ENCODE peak calls at places on chromosome 19, in four cellular contexts. S is aorta, Q is adrenal gland, U is astrocyte. Y is an unnamed sample. For H3K36me3 and H3K4me1, the result is how much of the 10 kb centered on the place peaks cover.

GRCh38 chr19:35545855-35546381 is 492 bp downstream of the TMEM147 start:
- DNase-seq in S (peak), Q (peak), U (no peak), Y (peak)

GRCh38 chr19:33883869-33884519 is 87.3 kb downstream of the KCTD15 start:
- DNase-seq in S (peak), Q (peak), U (no peak), Y (no peak)

GRCh38 chr19:32711747-32712146 is 7.8 kb upstream of the TDRD12 start:
- DNase-seq in S (no peak), U (no peak), Q (no peak), Y (no peak)

GRCh38 chr19:7975037-7975436 is 30.4 kb downstream of the ELAVL1 start:
- DNase-seq in Q (peak), U (no peak), S (no peak), Y (no peak)

GRCh38 chr19:10431943-10432735 is 11.8 kb downstream of the PDE4A start:
- DNase-seq in U (no peak), S (peak), Q (peak), Y (peak)

GRCh38 chr19:29247912-29248311 is 35.0 kb upstream of the UQCRFS1 start:
- DNase-seq in S (no peak), Q (no peak), U (no peak), Y (no peak)

GRCh38 chr19:14682084-14682483 is 7.4 kb upstream of the ADGRE3 start:
- DNase-seq in U (no peak), S (no peak), Q (no peak), Y (no peak)

GRCh38 chr19:37719111-37719926 is at the start of gene ZNF607:
- DNase-seq in S (peak), U (peak), Q (peak), Y (peak)

GRCh38 chr19:33689138-33689746 is 67.5 kb downstream of the CHST8 start:
- DNase-seq in S (peak), U (no peak), Q (no peak), Y (no peak)

GRCh38 chr19:42254083-42254849 is 662 bp downstream of the ERF start:
- DNase-seq in S (peak), U (no peak), Q (peak), Y (peak)

GRCh38 chr19:58181902-58182576 is 822 bp upstream of the ZNF274 start:
- DNase-seq in Q (peak), S (no peak), U (no peak), Y (peak)

GRCh38 chr19:16599655-16600346 is 27.6 kb upstream of the SLC35E1 start:
- DNase-seq in U (no peak), Q (no peak), S (no peak), Y (no peak)

GRCh38 chr19:11556634-11557420 is 2.2 kb downstream of the ELOF1 start:
- DNase-seq in S (no peak), U (no peak), Q (no peak), Y (no peak)

GRCh38 chr19:6674868-6675305 is 4.9 kb upstream of the TNFSF14 start:
- DNase-seq in U (peak), Q (peak), S (peak), Y (peak)

GRCh38 chr19:6963259-6963852 is 57.9 kb downstream of the MBD3L2B start:
- DNase-seq in S (no peak), Q (no peak), U (no peak), Y (no peak)

DNA sequence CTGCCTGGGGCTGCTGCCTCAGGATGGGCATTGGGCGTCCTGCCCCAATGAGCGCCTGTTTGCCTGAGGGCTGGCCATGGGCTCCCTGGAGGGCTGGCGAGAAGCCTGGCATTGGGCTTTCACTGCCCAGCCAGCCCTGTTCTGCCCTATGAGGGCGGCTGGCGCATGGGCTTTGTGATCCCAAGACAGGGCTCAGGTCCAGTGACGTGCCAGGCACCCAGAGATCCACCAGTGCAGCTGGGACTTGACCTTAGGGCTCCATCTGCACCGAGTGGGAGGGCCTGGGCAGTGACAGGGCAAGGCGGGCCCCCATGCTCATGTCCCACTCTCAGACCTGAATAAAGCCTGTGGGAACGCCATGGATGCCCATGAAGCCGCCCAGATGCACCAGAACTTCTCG is 34.3 kb downstream of the MAU2 start:
- DNase-seq in Q (no peak), S (no peak), U (no peak), Y (no peak)
- H3K36me3 ChIP-seq in Q (under half), S (under half), U (under half), Y (under half)

GRCh38 chr19:30442715-30443114 is 70.5 kb downstream of the ZNF536 start:
- DNase-seq in Q (no peak), S (no peak), U (no peak), Y (no peak)
- H3K4me1 ChIP-seq in Q (under half), S (under half), U (under half), Y (under half)

DNA sequence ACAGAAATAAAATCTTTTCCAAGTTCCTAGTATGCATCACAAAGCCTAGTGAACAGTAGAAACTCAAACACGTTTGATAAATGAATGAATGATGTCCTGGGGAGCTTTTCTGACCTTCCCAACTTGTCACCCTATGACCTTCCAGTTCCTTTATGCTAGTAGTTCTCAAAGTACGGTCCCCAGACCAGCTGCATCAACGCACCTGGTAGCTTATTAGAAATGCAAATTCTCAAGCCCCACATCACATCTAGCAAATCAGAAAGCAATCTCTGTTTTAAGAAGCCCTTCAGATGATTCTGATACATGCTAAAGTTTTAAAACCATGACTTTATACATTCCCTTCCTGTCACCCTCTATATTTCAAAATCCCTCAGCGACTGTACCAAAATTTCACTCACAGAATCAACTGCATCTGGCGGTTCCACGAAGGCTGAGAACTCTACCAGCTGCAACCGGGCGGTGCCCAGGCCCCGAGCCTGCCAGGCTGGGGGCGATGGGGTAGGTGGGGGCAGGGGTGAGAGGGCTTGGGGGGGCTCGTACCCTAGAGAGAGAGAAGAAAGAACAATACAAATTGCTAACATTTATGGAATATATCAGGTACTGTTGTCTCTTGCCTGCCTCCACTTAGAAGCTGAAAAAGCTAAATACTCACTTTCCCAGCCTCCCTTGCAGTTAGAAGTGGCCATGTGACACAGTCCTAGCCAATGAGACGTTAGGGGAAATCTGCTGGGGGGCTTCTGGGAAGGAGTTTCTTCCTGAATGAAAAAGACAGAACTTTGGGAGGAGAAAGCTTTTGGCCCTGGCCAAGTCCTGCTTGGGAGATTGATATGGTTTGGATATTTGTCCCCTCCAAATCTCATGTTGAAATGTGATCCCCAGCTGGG is 13.3 kb downstream of the CD37 start:
- DNase-seq in U (no peak), Q (no peak), S (no peak), Y (no peak)
- H3K36me3 ChIP-seq in U (under half), Q (under half), S (under half), Y (under half)

GRCh38 chr19:46981296-46981695 is 38.3 kb upstream of the NPAS1 start:
- DNase-seq in S (no peak), U (no peak), Q (no peak), Y (no peak)
- H3K4me1 ChIP-seq in S (under half), U (under half), Q (under half), Y (under half)

GRCh38 chr19:4014541-4015491 is 7.3 kb downstream of the PIAS4 start:
- DNase-seq in S (no peak), Q (peak), U (no peak), Y (peak)
- H3K36me3 ChIP-seq in S (under half), Q (under half), U (under half), Y (under half)

GRCh38 chr19:39339636-39340035 is 2.6 kb upstream of the SAMD4B start:
- DNase-seq in U (no peak), S (no peak), Q (no peak), Y (no peak)
- H3K4me1 ChIP-seq in U (under half), S (under half), Q (under half), Y (half or more)

Y was measured in CD4-positive, alpha-beta memory T cell.